ENCODE peak calls at places on chromosomes 2 and 18, in seven cellular contexts. Y is adrenal gland, F is GM12865, I is progenitor cell of endocrine pancreas, M is HFFc6, E is sigmoid colon, N is breast epithelium. C is an unnamed sample.

GRCh38 chr2:150578481-150578880 is 91.0 kb upstream of the RND3 start:
- DNase-seq in I (no peak), M (no peak), E (no peak), N (no peak), F (no peak), Y (no peak), C (no peak)

GRCh38 chr18:816088-816653 is 4.1 kb upstream of the YES1 start:
- DNase-seq in M (no peak), F (no peak), N (no peak), Y (no peak), I (no peak), E (no peak), C (no peak)

GRCh38 chr18:49026501-49027378 is 76.0 kb upstream of the SMAD7 start:
- DNase-seq in M (no peak), I (no peak), Y (peak; percentile 9), F (no peak), N (peak; percentile 11), E (no peak), C (no peak)

GRCh38 chr2:112021781-112022231 is 33.3 kb upstream of the TMEM87B start:
- DNase-seq in E (no peak), I (no peak), N (no peak), F (no peak), Y (no peak), M (peak; percentile 13), C (no peak)

GRCh38 chr2:116585654-116586053 is 1228.8 kb upstream of the DDX18 start:
- DNase-seq in E (no peak), M (no peak), I (no peak), N (no peak), F (no peak), Y (no peak), C (no peak)

GRCh38 chr2:98087447-98088065 is 589 bp downstream of the VWA3B start:
- DNase-seq in E (no peak), N (no peak), Y (no peak), F (no peak), I (no peak), M (no peak), C (no peak)

GRCh38 chr2:60565472-60565871 is 12.0 kb upstream of the BCL11A start:
- DNase-seq in N (no peak), Y (no peak), M (no peak), F (peak; percentile 32), I (no peak), E (no peak), C (no peak)

GRCh38 chr2:129820908-129821307 is 158.6 kb upstream of the RAB6C start:
- DNase-seq in N (peak; percentile 26), I (no peak), M (no peak), F (no peak), E (no peak), Y (no peak), C (no peak)

GRCh38 chr2:196230460-196230859 is 59.1 kb upstream of the STK17B start:
- DNase-seq in M (no peak), I (no peak), N (no peak), E (no peak), Y (no peak), F (no peak), C (no peak)

GRCh38 chr2:9106338-9107167 is 100.1 kb upstream of the ASAP2 start:
- DNase-seq in N (no peak), M (no peak), Y (no peak), F (no peak), E (no peak), I (no peak), C (no peak)

GRCh38 chr2:95526360-95527341 is 42.1 kb upstream of the TRIM43B start:
- DNase-seq in E (peak; percentile 78), F (peak; percentile 89), M (peak; percentile 71), N (peak; percentile 47), I (no peak), Y (peak; percentile 49), C (peak; percentile 71)

GRCh38 chr2:207161724-207162123 is 4.0 kb downstream of the KLF7 start:
- DNase-seq in I (no peak), N (no peak), E (no peak), F (no peak), Y (no peak), M (peak; percentile 58), C (no peak)

GRCh38 chr2:96547203-96547641 is 10.7 kb downstream of the ARID5A start:
- DNase-seq in N (no peak), Y (no peak), M (no peak), F (no peak), I (no peak), E (no peak), C (no peak)

GRCh38 chr2:98747888-98748287 is 17.0 kb upstream of the MGAT4A start:
- DNase-seq in Y (no peak), M (no peak), I (no peak), F (peak; percentile 28), E (no peak), N (no peak), C (no peak)

GRCh38 chr18:49524951-49525350 is 36.9 kb upstream of the LIPG start:
- DNase-seq in Y (no peak), N (no peak), F (no peak), I (no peak), E (no peak), M (no peak), C (no peak)

GRCh38 chr2:233426619-233427342 is 72.5 kb downstream of the DGKD start:
- DNase-seq in N (no peak), I (no peak), M (peak; percentile 93), Y (no peak), F (no peak), E (no peak), C (no peak)

GRCh38 chr2:201730651-201731280 is 32.3 kb upstream of the MPP4 start:
- DNase-seq in I (no peak), E (no peak), N (no peak), F (no peak), Y (no peak), M (no peak), C (no peak)

GRCh38 chr2:8676915-8677645 is 4.8 kb upstream of the ID2 start:
- DNase-seq in E (no peak), F (no peak), Y (no peak), I (no peak), N (no peak), M (no peak), C (no peak)

GRCh38 chr2:72012886-72013574 is 134.6 kb downstream of the CYP26B1 start:
- DNase-seq in N (no peak), E (no peak), Y (peak; percentile 16), M (no peak), F (no peak), I (no peak), C (no peak)

DNA sequence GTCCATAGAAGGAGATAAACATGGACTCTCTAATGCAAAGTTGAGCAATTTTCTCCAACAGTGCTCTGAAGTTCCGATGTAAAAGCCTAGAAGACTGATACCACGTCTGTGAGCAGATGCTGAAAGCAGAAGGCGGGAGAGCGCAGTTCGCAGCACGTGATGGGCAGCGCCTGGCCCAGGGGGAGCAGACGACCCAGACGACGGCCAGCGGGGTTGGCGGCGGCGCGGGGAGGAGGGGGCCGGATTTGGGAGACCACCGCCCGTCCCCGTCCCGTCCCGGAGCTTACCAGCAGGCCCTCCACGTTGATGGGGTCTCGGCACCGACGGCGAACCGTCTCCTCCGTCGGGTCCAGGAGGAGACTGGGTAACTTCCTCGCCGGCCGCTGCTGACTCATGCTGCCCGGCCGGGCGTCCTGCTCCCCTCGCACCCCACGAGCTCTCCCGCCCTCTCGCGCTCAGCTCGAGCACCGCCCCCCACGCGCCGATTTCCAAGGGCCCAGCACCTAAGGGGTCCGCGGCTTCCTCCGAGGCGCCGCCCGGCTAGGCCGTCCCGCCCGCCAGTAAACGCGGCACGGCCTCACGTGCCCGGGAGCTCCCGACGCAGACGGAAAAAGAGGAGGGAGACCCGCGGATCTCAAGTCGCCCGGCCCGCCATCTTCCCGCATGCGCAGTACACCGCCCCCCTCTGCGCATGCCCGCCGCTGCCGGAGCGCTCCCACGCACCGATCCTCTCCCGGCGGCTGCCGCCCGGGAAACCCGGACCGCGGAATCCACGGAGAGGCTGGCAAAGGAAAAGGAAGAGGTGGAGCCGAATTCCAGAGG is at the start of gene E2F6:
- DNase-seq in Y (peak; percentile 95), E (peak; percentile 96), I (peak; percentile 95), F (peak; percentile 89), M (peak; percentile 93), N (peak; percentile 87), C (peak; percentile 90)
- TF ChIP-seq CTCF in Y (peak; percentile 20), E (no peak), I (no peak), F (no peak), M (peak; percentile 33), N (peak; percentile 16), C (no peak)

GRCh38 chr18:5066380-5066977 is 130.6 kb downstream of the AKAIN1 start:
- DNase-seq in I (no peak), F (peak; percentile 45), Y (no peak), N (no peak), M (no peak), E (no peak), C (no peak)
- TF ChIP-seq CTCF in I (peak; percentile 42), F (peak; percentile 57), Y (no peak), N (no peak), M (peak; percentile 42), E (no peak), C (peak; percentile 38)

GRCh38 chr2:231399853-231400667 is 4.5 kb downstream of the B3GNT7 start:
- DNase-seq in M (peak; percentile 47), I (no peak), Y (peak; percentile 80), E (no peak), F (no peak), N (no peak), C (no peak)
- TF ChIP-seq CTCF in M (peak; percentile 20), I (no peak), Y (no peak), E (no peak), F (no peak), N (no peak), C (no peak)

GRCh38 chr2:47357475-47357874 is 45.5 kb upstream of the MSH2 start:
- DNase-seq in Y (no peak), M (peak; percentile 64), N (no peak), E (peak; percentile 74), I (no peak), F (no peak), C (no peak)
- TF ChIP-seq CTCF in Y (no peak), M (no peak), N (no peak), E (no peak), I (no peak), F (no peak), C (no peak)

DNA sequence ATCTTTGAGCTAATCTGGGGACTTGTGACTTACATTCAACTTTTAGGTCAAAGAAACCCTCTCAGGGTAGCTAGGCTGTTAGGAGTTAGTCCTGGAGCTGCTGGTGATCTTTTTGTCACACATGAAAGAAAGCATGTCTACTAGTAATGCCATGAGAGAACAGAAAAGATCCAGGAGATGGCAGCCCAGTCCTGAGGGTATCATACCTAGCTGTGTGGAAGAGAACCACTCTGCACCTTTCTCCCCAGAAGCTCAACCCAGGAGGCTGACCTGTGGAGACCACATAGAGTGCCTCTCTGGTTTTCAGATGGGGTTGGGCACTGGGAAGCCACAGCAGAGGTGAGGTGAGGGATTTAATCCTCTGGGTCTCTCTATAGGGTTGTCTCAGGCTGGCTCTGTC is 460.2 kb upstream of the UBE2E3 start:
- DNase-seq in M (peak; percentile 27), F (no peak), Y (no peak), E (no peak), N (no peak), I (no peak), C (no peak)
- TF ChIP-seq CTCF in M (peak; percentile 60), F (no peak), Y (no peak), E (no peak), N (no peak), I (no peak), C (no peak)

GRCh38 chr18:5106730-5107129 is 90.3 kb downstream of the AKAIN1 start:
- DNase-seq in I (no peak), F (no peak), M (no peak), N (no peak), E (no peak), Y (no peak), C (no peak)
- TF ChIP-seq CTCF in I (peak; percentile 45), F (peak; percentile 27), M (peak; percentile 15), N (no peak), E (no peak), Y (no peak), C (peak; percentile 19)

GRCh38 chr2:222318026-222318711 is 19.4 kb upstream of the PAX3 start:
- DNase-seq in F (peak; percentile 64), I (peak; percentile 68), M (peak; percentile 62), E (no peak), Y (peak; percentile 62), N (no peak), C (peak; percentile 78)
- TF ChIP-seq CTCF in F (peak; percentile 51), I (peak; percentile 51), M (peak; percentile 63), E (peak; percentile 44), Y (peak; percentile 44), N (peak; percentile 12), C (peak; percentile 64)

C was measured in GM10248.